ENCODE peak calls at places on chromosomes 4 and X, in seven cellular contexts. Z is PC-3, R is H1, H is HCT116, V is neural progenitor cell, L is K562, I is GM23248. J is an unnamed sample. For H3K9me3, the result is how much of the 10 kb centered on the place peaks cover.

GRCh38 chr4:48205092-48205491 is 64.5 kb downstream of the TEC start:
- DNase-seq in L (no peak), I (no peak), V (no peak), H (no peak), Z (no peak), R (no peak), J (no peak)

GRCh38 chr4:27210874-27211428 is 350.3 kb downstream of the STIM2 start:
- DNase-seq in H (no peak), Z (no peak), I (no peak), R (no peak), V (no peak), L (no peak), J (no peak)

GRCh38 chr4:82903737-82904136 is 3.2 kb downstream of the THAP9 start:
- DNase-seq in I (no peak), H (no peak), R (no peak), V (no peak), Z (no peak), L (no peak), J (no peak)

GRCh38 chr4:66688674-66689073 is 856.6 kb downstream of the CENPC start:
- DNase-seq in Z (peak), H (no peak), I (peak), R (no peak), V (no peak), L (no peak), J (peak)

GRCh38 chr4:29908276-29908675 is 811.9 kb upstream of the PCDH7 start:
- DNase-seq in V (no peak), H (no peak), I (no peak), R (no peak), Z (no peak), L (no peak), J (no peak)

GRCh38 chrX:10548681-10549080 is 71.7 kb downstream of the MID1 start:
- DNase-seq in H (no peak), Z (peak), L (no peak), V (no peak), I (no peak), R (no peak), J (no peak)

GRCh38 chrX:134244043-134244442 is 7.1 kb downstream of the CCDC160 start:
- DNase-seq in V (no peak), L (no peak), R (no peak), H (no peak), I (no peak), Z (peak), J (peak)

GRCh38 chrX:31038585-31039326 is 33.1 kb downstream of the FTHL17 start:
- DNase-seq in Z (peak), L (peak), H (no peak), I (peak), V (peak), R (no peak), J (peak)

GRCh38 chr4:65535128-65535527 is 135.2 kb downstream of the EPHA5 start:
- DNase-seq in L (no peak), V (no peak), I (no peak), R (no peak), Z (no peak), H (no peak), J (peak)

GRCh38 chr4:41881931-41882621 is 53.2 kb upstream of the TMEM33 start:
- DNase-seq in I (peak), V (peak), Z (no peak), H (no peak), L (no peak), R (no peak), J (no peak)

GRCh38 chr4:188121530-188121929 is 12.1 kb upstream of the TRIML2 start:
- DNase-seq in I (no peak), Z (no peak), H (no peak), L (no peak), V (no peak), R (no peak), J (no peak)

GRCh38 chr4:2932951-2933565 is 30.1 kb downstream of the NOP14 start:
- DNase-seq in R (no peak), I (peak), L (no peak), Z (no peak), H (no peak), V (no peak), J (no peak)

GRCh38 chrX:151987108-151987507 is 12.6 kb upstream of the GABRE start:
- DNase-seq in H (no peak), I (no peak), R (no peak), V (no peak), L (no peak), Z (no peak), J (no peak)

GRCh38 chrX:22148565-22148964 is 116.4 kb downstream of the PHEX start:
- DNase-seq in V (no peak), L (no peak), Z (no peak), H (no peak), I (no peak), R (no peak), J (no peak)

GRCh38 chr4:94758141-94758699 is 465 bp downstream of the BMPR1B start:
- DNase-seq in I (peak), V (peak), Z (peak), L (no peak), H (no peak), R (no peak), J (peak)

GRCh38 chr4:7335363-7336066 is 99.2 kb downstream of the PSAPL1 start:
- DNase-seq in L (peak), H (peak), V (peak), I (peak), R (peak), Z (peak), J (no peak)

GRCh38 chrX:122238801-122239200 is 945.3 kb upstream of the GRIA3 start:
- DNase-seq in V (no peak), H (no peak), I (peak), Z (no peak), L (no peak), R (no peak), J (peak)

GRCh38 chr4:149983931-149984330 is 94.3 kb upstream of the DCLK2 start:
- DNase-seq in R (no peak), Z (no peak), H (no peak), V (no peak), L (no peak), I (no peak), J (no peak)

GRCh38 chr4:112514449-112515277 is 1.3 kb downstream of the NEUROG2 start:
- DNase-seq in Z (no peak), R (no peak), L (no peak), H (no peak), V (peak), I (no peak), J (no peak)

GRCh38 chr4:112515278-112516075 is 503 bp downstream of the NEUROG2 start:
- DNase-seq in R (no peak), Z (peak), V (peak), L (peak), H (no peak), I (peak), J (peak)

GRCh38 chr4:112516401-112517066 is 554 bp upstream of the NEUROG2 start:
- DNase-seq in I (no peak), V (peak), L (peak), H (no peak), Z (no peak), R (no peak), J (no peak)

GRCh38 chr4:112517067-112517588 is 1.1 kb upstream of the NEUROG2 start:
- DNase-seq in I (no peak), R (no peak), Z (no peak), H (no peak), V (peak), L (no peak), J (no peak)

GRCh38 chr4:112516076-112516385 is at the start of gene NEUROG2:
- DNase-seq in I (no peak), H (no peak), R (no peak), V (no peak), L (no peak), Z (no peak), J (no peak)
- H3K9ac ChIP-seq in I (no peak), H (peak), R (no peak), V (no peak), L (no peak), Z (no peak), J (no peak)

DNA sequence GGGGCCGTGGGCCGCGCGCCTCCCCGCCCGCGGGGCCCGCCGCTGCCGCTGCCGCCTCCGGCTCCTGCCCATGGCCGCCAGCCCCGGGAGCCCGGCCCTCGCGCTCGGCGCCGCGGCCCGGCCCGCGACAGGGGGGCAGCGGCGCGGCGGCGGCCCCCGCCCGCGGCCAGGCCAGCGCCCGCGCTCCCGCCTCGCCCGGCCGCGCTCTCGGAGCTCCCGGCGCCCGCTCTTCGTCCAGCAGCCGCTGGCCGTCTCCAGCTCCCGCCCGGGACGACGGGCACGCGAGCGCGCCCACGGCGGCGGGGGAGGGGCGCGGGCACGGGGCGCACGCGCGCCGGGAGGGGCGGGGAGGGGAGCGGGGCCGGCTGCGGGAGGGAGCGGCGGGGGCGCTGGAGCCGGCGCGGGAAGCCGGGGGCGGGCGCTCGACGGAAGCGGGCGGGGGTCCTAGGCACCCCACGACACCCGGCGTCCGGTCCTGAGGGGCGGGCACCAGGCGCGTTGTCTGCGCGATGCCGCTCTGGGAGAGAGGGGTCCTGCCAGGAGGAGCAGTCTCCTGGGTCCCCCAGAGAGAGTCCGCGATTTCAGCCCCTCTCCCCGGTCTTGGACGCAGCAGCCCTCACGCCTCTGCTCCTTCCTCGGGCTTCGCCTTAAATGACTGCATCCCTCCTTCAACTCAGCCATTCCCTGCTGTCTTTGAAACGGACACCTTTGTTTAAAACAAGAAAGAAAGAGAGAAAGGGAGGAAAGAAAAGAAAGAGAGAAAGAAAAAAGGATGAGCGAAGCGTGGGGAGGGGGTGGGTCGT is 489 bp upstream of the PDZD4 start:
- DNase-seq in L (no peak), Z (no peak), V (peak), R (no peak), I (peak), H (no peak), J (no peak)
- TF ChIP-seq EZH2 in L (no peak), Z (no peak), V (no peak), R (no peak), I (no peak), H (no peak), J (no peak)

DNA sequence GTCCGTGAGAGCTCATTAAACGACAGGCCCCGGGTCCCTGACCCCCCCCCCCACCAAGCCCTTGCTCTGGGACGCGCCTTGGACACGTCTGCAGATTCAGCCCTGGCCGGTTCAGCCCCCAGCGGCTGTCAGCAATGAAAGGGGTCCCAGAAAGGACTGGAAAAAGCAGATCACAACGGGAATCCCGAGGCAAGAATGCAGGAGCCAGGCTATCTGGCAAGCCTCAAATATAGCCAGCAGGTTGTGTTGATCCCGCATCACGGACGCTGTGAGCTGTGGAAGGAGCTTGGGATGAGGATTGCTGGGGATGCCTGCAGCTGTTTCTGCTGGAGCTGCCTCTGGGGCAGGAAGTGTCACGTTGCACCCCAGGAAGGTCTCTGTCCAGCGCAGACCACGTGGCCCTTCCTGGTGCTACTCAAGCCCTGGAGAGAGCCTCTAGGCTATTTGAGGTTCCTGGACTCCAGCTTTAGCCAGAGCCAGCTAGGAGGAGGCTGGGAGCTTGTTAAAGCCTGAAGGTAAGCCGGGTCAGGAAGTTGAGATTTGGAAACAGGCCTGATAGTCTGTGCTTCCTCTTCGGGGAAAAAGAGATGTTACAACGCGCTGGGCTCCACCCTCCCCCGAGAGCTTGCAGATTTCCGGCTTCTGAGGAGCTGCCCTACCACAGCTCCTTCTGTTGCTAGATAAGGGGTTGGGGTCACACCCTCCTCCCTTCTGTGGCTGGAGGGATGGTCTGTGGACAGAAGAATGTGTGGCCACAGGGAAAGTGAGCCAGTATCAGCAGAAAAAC is 19.3 kb upstream of the CSF2RA start:
- DNase-seq in H (no peak), V (peak), L (no peak), R (no peak), Z (peak), I (peak), J (no peak)
- H3K9me3 ChIP-seq in H (under half), V (under half), L (under half), R (under half), Z (under half), I (under half), J (under half)

GRCh38 chrX:48002929-48003328 is 860 bp downstream of the ZNF182 start:
- DNase-seq in Z (no peak), L (no peak), R (no peak), V (no peak), I (no peak), H (no peak), J (no peak)
- H3K9ac ChIP-seq in Z (peak), L (peak), R (no peak), V (no peak), I (peak), H (peak), J (peak)

J was measured in astrocyte.